ENCODE peak calls at places on chromosomes 16 and 17, in six cellular contexts. D, Q, B, G, C and I are unnamed samples.

GRCh38 chr16:77877712-77878111 is 89.3 kb downstream of the VAT1L start:
- DNase-seq in D (no peak), Q (no peak), B (no peak), G (no peak), C (peak), I (no peak)

GRCh38 chr17:46832945-46833839 is 14.7 kb upstream of the WNT3 start:
- DNase-seq in D (no peak), Q (peak), B (no peak), G (no peak), C (peak), I (no peak)

GRCh38 chr17:14672830-14673229 is 371.9 kb downstream of the HS3ST3B1 start:
- DNase-seq in D (no peak), Q (peak), B (no peak), G (no peak), C (peak), I (no peak)

GRCh38 chr16:3383045-3383448 is 17.8 kb downstream of the ZSCAN32 start:
- DNase-seq in D (no peak), Q (no peak), B (no peak), G (no peak), C (no peak), I (peak)

GRCh38 chr17:44095647-44096496 is 25.3 kb downstream of the G6PC3 start:
- DNase-seq in D (no peak), Q (peak), B (peak), G (peak), C (peak), I (no peak)

GRCh38 chr17:19705201-19705600 is 11.2 kb downstream of the SLC47A2 start:
- DNase-seq in D (no peak), Q (no peak), B (no peak), G (no peak), C (no peak), I (no peak)

GRCh38 chr17:10127819-10128375 is 70.5 kb downstream of the GAS7 start:
- DNase-seq in D (no peak), Q (peak), B (peak), G (no peak), C (peak), I (no peak)

GRCh38 chr16:3328104-3328503 is 22.8 kb downstream of the ZNF75A start:
- DNase-seq in D (no peak), Q (no peak), B (no peak), G (no peak), C (no peak), I (no peak)

GRCh38 chr17:80913928-80914821 is 77.5 kb upstream of the CHMP6 start:
- DNase-seq in D (no peak), Q (no peak), B (no peak), G (no peak), C (no peak), I (no peak)

GRCh38 chr16:11057696-11058345 is 113.5 kb downstream of the CLEC16A start:
- DNase-seq in D (no peak), Q (no peak), B (no peak), G (no peak), C (no peak), I (no peak)

GRCh38 chr16:47142469-47143328 is 1.0 kb downstream of the NETO2 start:
- DNase-seq in D (no peak), Q (peak), B (peak), G (peak), C (peak), I (peak)

GRCh38 chr17:64683791-64684190 is 21.7 kb upstream of the SMURF2 start:
- DNase-seq in D (no peak), Q (no peak), B (no peak), G (no peak), C (peak), I (no peak)

GRCh38 chr17:43974541-43975315 is 21.0 kb upstream of the PYY start:
- DNase-seq in D (no peak), Q (peak), B (no peak), G (no peak), C (peak), I (no peak)

GRCh38 chr17:13825526-13826040 is 223.9 kb upstream of the HS3ST3A1 start:
- DNase-seq in D (no peak), Q (no peak), B (no peak), G (no peak), C (no peak), I (no peak)

GRCh38 chr17:80455328-80455710 is 21.1 kb downstream of the NPTX1 start:
- DNase-seq in D (no peak), Q (peak), B (peak), G (peak), C (no peak), I (no peak)

GRCh38 chr16:29900102-29900887 is at the start of gene ASPHD1:
- DNase-seq in D (no peak), Q (peak), B (no peak), G (peak), C (peak), I (peak)

GRCh38 chr16:55081622-55082593 is 151.2 kb downstream of the IRX5 start:
- DNase-seq in D (no peak), Q (no peak), B (no peak), G (no peak), C (no peak), I (no peak)

GRCh38 chr16:65845466-65846209 is 520.9 kb upstream of the CDH5 start:
- DNase-seq in D (no peak), Q (no peak), B (no peak), G (no peak), C (no peak), I (no peak)

DNA sequence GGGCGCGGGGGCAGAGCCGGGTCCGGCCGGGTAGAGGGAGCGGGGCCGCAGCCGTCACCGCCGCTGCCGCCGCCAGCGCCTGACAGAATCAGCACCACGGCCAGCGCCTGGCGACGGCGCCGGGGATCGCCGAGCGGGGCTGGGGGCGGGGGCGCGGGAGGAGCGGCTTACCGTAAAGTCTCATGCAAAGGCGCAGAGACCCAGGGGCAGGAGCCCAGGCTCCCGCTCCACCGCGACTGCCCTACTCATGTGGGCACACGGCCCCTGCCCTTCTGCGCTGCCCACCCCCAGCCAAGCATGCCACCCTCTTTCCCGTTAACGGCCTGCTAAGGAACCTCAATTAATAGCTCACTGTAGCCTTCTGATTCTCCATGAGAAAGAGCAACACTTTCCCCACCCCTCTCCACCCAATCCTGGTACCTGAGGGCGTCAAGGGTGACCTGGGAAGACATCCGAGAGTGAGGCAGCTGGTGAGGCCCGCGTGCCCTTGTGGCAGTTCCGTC is at the start of gene SEZ6:
- DNase-seq in D (no peak), Q (peak), B (peak), G (peak), C (peak), I (peak)
- H3K4me3 ChIP-seq in D (no peak), Q (peak), B (no peak), G (no peak), C (no peak), I (no peak)

GRCh38 chr17:32894245-32894644 is 17.3 kb upstream of the MYO1D start:
- DNase-seq in D (no peak), Q (no peak), B (no peak), G (no peak), C (no peak), I (no peak)
- TF ChIP-seq CTCF in D (no peak), Q (no peak), B (no peak), G (no peak), C (no peak), I (no peak)

DNA sequence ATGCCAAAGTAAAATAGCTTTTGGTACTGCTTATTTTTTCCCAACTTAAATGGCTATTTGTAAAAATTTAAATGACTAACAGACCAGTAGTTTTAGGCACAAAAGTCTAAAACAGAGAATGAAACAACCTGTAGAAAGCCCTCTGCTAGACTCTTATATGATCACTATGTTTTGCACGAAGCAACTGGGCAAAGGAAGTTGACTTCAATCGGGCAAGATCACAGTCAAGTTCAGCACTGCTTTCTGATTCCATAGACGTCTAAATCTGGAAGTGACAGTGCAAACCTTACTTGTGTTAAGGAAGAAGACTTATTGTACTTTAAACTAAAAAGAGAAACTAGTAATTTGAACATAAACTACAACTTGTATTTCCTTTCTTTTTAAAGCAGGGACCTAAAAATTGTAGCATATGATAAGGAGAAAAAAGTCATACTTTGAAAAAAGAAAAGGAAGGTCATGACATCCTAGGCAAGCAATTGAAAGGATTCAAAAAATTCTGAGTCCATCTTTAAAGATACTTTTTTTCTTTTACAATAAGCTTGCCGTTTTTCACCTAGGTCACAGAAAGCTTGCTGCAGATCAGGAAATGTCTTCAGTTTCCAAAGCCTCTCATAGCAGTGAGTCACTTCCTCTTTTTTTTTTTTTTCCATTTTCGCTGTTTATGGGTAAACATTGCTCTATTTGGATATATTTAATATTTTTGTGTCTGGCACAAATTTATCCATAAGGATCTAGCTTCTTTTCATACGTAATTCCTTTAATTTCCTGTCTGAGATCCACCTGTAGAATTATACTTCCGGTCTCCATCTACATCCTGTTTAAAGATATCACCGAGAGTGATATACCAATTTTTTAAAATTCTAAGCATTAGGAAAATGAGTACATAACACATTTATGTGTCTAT is 134.8 kb downstream of the SKAP1 start:
- DNase-seq in D (peak), Q (no peak), B (no peak), G (peak), C (peak), I (peak)
- H3K4me3 ChIP-seq in D (peak), Q (no peak), B (peak), G (peak), C (no peak), I (peak)

DNA sequence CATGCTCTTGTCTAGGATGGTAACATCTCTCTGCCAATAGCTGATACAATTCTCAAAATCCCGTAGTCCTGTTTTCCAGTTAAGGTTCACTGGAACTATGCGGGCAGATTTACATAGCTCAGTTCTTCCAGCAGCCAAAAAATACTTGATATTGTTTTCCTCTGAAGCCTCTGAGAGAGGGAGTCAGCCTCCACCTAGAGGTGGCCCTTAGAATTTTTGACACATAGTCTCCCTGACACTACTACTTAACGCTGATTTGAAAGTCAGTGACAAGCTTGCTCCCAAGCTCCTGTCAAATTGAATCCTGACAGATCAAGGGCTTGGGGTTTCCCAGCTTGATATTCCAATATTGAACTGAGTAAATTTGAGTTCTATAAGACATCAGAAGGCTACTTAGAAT is 1780.1 kb downstream of the TP53TG3F start:
- DNase-seq in D (no peak), Q (no peak), B (no peak), G (no peak), C (no peak), I (no peak)
- TF ChIP-seq CTCF in D (no peak), Q (no peak), B (no peak), G (no peak), C (no peak), I (no peak)

GRCh38 chr17:78747479-78747878 is 34.6 kb downstream of the CYTH1 start:
- DNase-seq in D (no peak), Q (no peak), B (no peak), G (no peak), C (peak), I (no peak)
- H3K4me3 ChIP-seq in D (peak), Q (no peak), B (peak), G (no peak), C (no peak), I (no peak)

GRCh38 chr17:49695698-49696232 is 12.0 kb downstream of the SLC35B1 start:
- DNase-seq in D (no peak), Q (no peak), B (no peak), G (no peak), C (no peak), I (no peak)
- TF ChIP-seq CTCF in D (no peak), Q (no peak), B (no peak), G (no peak), C (no peak), I (no peak)

DNA sequence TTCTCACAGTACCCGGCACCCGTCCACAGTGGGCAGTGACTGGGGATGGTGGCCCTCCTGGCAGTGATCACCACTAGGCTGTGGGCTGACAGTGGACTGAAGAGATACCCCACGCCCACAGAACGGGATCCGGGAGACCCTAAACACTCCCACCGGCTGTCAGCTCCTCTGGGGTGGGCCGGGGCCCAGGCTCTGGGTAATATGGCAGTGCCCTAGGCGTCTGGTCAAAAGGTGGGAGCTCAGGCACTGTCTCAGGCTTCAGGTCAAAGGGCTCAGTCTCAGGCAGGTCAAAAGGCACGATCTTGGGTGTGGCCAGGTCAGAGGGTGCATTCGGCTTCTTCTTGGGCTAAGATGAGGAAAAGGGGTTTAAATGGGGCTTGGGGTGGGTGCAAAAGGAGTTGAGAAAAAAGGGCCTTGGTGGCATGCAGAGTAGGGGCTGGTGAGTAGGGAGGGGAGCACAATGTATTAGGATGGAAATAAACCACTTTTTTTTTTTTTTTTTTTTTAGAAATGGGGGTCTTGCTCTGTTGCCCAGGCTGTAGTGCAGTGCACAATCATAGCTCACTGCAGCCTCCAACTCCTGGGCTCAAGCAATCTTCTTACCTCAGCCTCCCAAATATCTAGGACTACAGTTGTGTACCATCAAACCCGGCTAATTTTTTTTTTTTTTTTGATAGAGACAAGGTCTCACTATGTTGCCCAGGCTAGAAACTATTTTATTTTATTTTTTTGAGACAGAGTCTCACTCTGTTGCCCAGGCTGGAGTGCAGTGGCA is 11.0 kb downstream of the CAVIN1 start:
- DNase-seq in D (no peak), Q (no peak), B (no peak), G (no peak), C (no peak), I (no peak)
- H3K4me3 ChIP-seq in D (no peak), Q (no peak), B (no peak), G (no peak), C (peak), I (no peak)

GRCh38 chr16:12903325-12904040 is 2.1 kb downstream of the SHISA9 start:
- DNase-seq in D (no peak), Q (peak), B (no peak), G (no peak), C (peak), I (no peak)

GRCh38 chr16:12906271-12906670 is 4.9 kb downstream of the SHISA9 start:
- DNase-seq in D (no peak), Q (peak), B (no peak), G (no peak), C (no peak), I (no peak)

GRCh38 chr16:12906765-12907516 is 5.5 kb downstream of the SHISA9 start:
- DNase-seq in D (no peak), Q (no peak), B (no peak), G (no peak), C (no peak), I (no peak)

GRCh38 chr16:12904041-12904671 is 2.8 kb downstream of the SHISA9 start:
- DNase-seq in D (no peak), Q (peak), B (no peak), G (no peak), C (no peak), I (no peak)

DNA sequence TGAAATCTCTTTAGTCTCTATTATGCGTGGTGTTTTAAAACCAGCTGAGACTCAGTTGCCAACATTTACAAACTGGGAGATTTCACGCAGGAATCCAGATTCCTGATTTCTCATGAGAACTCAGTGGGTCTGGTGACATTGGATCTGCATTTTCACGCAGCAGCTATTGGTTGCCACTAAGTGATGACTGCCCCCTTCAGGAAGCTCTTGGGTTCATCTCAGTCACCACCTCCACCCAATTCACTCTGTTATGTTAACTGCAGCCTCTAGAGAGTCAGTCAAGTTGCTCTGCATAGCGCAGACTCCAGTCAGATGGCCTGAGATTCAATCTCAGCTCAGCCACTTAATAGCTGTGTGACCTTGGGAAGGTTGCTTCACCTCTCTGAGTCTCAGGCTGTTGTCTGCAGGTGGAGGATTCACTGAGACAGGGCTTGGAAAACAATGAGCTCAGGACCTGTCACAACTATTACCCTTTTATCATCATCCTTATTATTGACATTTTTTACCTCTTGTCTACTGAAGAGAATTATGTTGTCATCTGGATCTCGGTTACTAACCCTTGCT is 6.4 kb downstream of the SHISA9 start:
- DNase-seq in D (no peak), Q (peak), B (no peak), G (peak), C (peak), I (no peak)
- TF ChIP-seq CTCF in D (peak), Q (peak), B (no peak), G (peak), C (no peak), I (peak)